ENCODE peak calls at places on chromosomes 2 and 18, in five cellular contexts. One of them, this sample, is unnamed.

GRCh38 chr2:46010925-46011490 is 286.2 kb upstream of the EPAS1 start:
- DNase-seq in ELF-1: no peak
- DNase-seq in A549: peak
- DNase-seq in IMR-90: peak
- DNase-seq in Right ventricle myocardium superior: no peak
- DNase-seq in this sample: peak

GRCh38 chr2:215880970-215881369 is 132.4 kb downstream of the MREG start:
- DNase-seq in ELF-1: no peak
- DNase-seq in IMR-90: peak
- DNase-seq in A549: no peak
- DNase-seq in Right ventricle myocardium superior: no peak
- DNase-seq in this sample: no peak

GRCh38 chr2:193101591-193101990 is 906.9 kb upstream of the TMEFF2 start:
- DNase-seq in Right ventricle myocardium superior: no peak
- DNase-seq in IMR-90: no peak
- DNase-seq in A549: no peak
- DNase-seq in ELF-1: no peak
- DNase-seq in this sample: no peak

GRCh38 chr2:106847366-106847765 is 38.6 kb downstream of the ST6GAL2 start:
- DNase-seq in Right ventricle myocardium superior: no peak
- DNase-seq in ELF-1: no peak
- DNase-seq in IMR-90: no peak
- DNase-seq in A549: no peak
- DNase-seq in this sample: no peak

GRCh38 chr18:13268035-13268700 is 49.6 kb downstream of the LDLRAD4 start:
- DNase-seq in ELF-1: peak
- DNase-seq in A549: no peak
- DNase-seq in Right ventricle myocardium superior: no peak
- DNase-seq in IMR-90: peak
- DNase-seq in this sample: peak

GRCh38 chr2:126208266-126208665 is 447.7 kb upstream of the GYPC start:
- DNase-seq in A549: no peak
- DNase-seq in IMR-90: no peak
- DNase-seq in Right ventricle myocardium superior: no peak
- DNase-seq in ELF-1: no peak
- DNase-seq in this sample: no peak

GRCh38 chr2:197994751-197995150 is 190.4 kb downstream of the PLCL1 start:
- DNase-seq in Right ventricle myocardium superior: no peak
- DNase-seq in ELF-1: no peak
- DNase-seq in A549: no peak
- DNase-seq in IMR-90: no peak
- DNase-seq in this sample: no peak

GRCh38 chr2:239151201-239152131 is 249.4 kb downstream of the HDAC4 start:
- DNase-seq in A549: no peak
- DNase-seq in Right ventricle myocardium superior: no peak
- DNase-seq in ELF-1: no peak
- DNase-seq in IMR-90: no peak
- DNase-seq in this sample: no peak

GRCh38 chr2:155727097-155727906 is 605.2 kb downstream of the NR4A2 start:
- DNase-seq in A549: no peak
- DNase-seq in IMR-90: no peak
- DNase-seq in Right ventricle myocardium superior: no peak
- DNase-seq in ELF-1: no peak
- DNase-seq in this sample: peak

GRCh38 chr2:25294573-25295462 is 46.9 kb downstream of the DNMT3A start:
- DNase-seq in Right ventricle myocardium superior: peak
- DNase-seq in IMR-90: peak
- DNase-seq in A549: no peak
- DNase-seq in ELF-1: peak
- DNase-seq in this sample: no peak

GRCh38 chr18:9094307-9095226 is 7.9 kb upstream of the NDUFV2 start:
- DNase-seq in IMR-90: peak
- DNase-seq in A549: peak
- DNase-seq in Right ventricle myocardium superior: no peak
- DNase-seq in ELF-1: no peak
- DNase-seq in this sample: no peak

GRCh38 chr2:69272803-69273471 is 114.1 kb downstream of the GFPT1 start:
- DNase-seq in IMR-90: peak
- DNase-seq in Right ventricle myocardium superior: no peak
- DNase-seq in A549: no peak
- DNase-seq in ELF-1: no peak
- DNase-seq in this sample: no peak

GRCh38 chr2:28972778-28973335 is 8.2 kb upstream of the TOGARAM2 start:
- DNase-seq in A549: no peak
- DNase-seq in Right ventricle myocardium superior: no peak
- DNase-seq in ELF-1: no peak
- DNase-seq in IMR-90: no peak
- DNase-seq in this sample: no peak

GRCh38 chr18:44742741-44743311 is 62.1 kb downstream of the SETBP1 start:
- DNase-seq in ELF-1: no peak
- DNase-seq in A549: no peak
- DNase-seq in Right ventricle myocardium superior: peak
- DNase-seq in IMR-90: peak
- DNase-seq in this sample: no peak

GRCh38 chr2:176140130-176140519 is 10.6 kb downstream of the HOXD8 start:
- DNase-seq in IMR-90: no peak
- DNase-seq in Right ventricle myocardium superior: no peak
- DNase-seq in ELF-1: no peak
- DNase-seq in A549: no peak
- DNase-seq in this sample: no peak

GRCh38 chr2:223297788-223298187 is 245.8 kb downstream of the KCNE4 start:
- DNase-seq in IMR-90: no peak
- DNase-seq in A549: no peak
- DNase-seq in ELF-1: no peak
- DNase-seq in Right ventricle myocardium superior: no peak
- DNase-seq in this sample: peak

GRCh38 chr2:199946836-199947235 is 8.5 kb downstream of the TYW5 start:
- DNase-seq in A549: no peak
- DNase-seq in IMR-90: no peak
- DNase-seq in ELF-1: no peak
- DNase-seq in Right ventricle myocardium superior: no peak
- DNase-seq in this sample: peak

GRCh38 chr2:68429311-68429826 is 37.7 kb downstream of the FBXO48 start:
- DNase-seq in IMR-90: no peak
- DNase-seq in Right ventricle myocardium superior: no peak
- DNase-seq in ELF-1: no peak
- DNase-seq in A549: no peak
- DNase-seq in this sample: no peak

GRCh38 chr2:108929896-108930425 is 59.1 kb downstream of the EDAR start:
- DNase-seq in IMR-90: no peak
- DNase-seq in A549: no peak
- DNase-seq in Right ventricle myocardium superior: no peak
- DNase-seq in ELF-1: no peak
- DNase-seq in this sample: no peak

GRCh38 chr2:1790996-1791395 is 46.7 kb upstream of the PXDN start:
- DNase-seq in Right ventricle myocardium superior: no peak
- DNase-seq in ELF-1: no peak
- DNase-seq in A549: no peak
- DNase-seq in IMR-90: no peak
- DNase-seq in this sample: no peak

GRCh38 chr2:88765154-88765948 is 73.9 kb downstream of the RPIA start:
- DNase-seq in A549: no peak
- DNase-seq in IMR-90: peak
- DNase-seq in ELF-1: peak
- DNase-seq in Right ventricle myocardium superior: peak
- DNase-seq in this sample: no peak

GRCh38 chr2:106885981-106886915 is at the start of gene ST6GAL2:
- DNase-seq in ELF-1: peak
- DNase-seq in A549: peak
- DNase-seq in IMR-90: no peak
- DNase-seq in Right ventricle myocardium superior: peak
- DNase-seq in this sample: no peak

GRCh38 chr2:147331790-147332419 is 512.9 kb upstream of the ACVR2A start:
- DNase-seq in IMR-90: no peak
- DNase-seq in ELF-1: no peak
- DNase-seq in A549: no peak
- DNase-seq in Right ventricle myocardium superior: no peak
- DNase-seq in this sample: no peak

GRCh38 chr2:12642332-12642731 is 74.4 kb upstream of the TRIB2 start:
- DNase-seq in IMR-90: no peak
- DNase-seq in ELF-1: peak
- DNase-seq in Right ventricle myocardium superior: no peak
- DNase-seq in A549: no peak
- DNase-seq in this sample: no peak

GRCh38 chr2:48717826-48718225 is 37.7 kb downstream of the LHCGR start:
- DNase-seq in IMR-90: no peak
- DNase-seq in Right ventricle myocardium superior: no peak
- DNase-seq in ELF-1: no peak
- DNase-seq in A549: no peak
- DNase-seq in this sample: no peak

GRCh38 chr2:145068509-145068908 is 548.6 kb upstream of the ZEB2 start:
- DNase-seq in Right ventricle myocardium superior: no peak
- DNase-seq in IMR-90: no peak
- DNase-seq in A549: no peak
- DNase-seq in ELF-1: no peak
- DNase-seq in this sample: no peak

GRCh38 chr2:98140210-98140609 is 53.2 kb downstream of the VWA3B start:
- DNase-seq in ELF-1: no peak
- DNase-seq in Right ventricle myocardium superior: peak
- DNase-seq in A549: no peak
- DNase-seq in IMR-90: no peak
- DNase-seq in this sample: no peak

GRCh38 chr2:9110893-9111569 is 95.6 kb upstream of the ASAP2 start:
- DNase-seq in A549: no peak
- DNase-seq in IMR-90: peak
- DNase-seq in Right ventricle myocardium superior: no peak
- DNase-seq in ELF-1: peak
- DNase-seq in this sample: no peak

GRCh38 chr2:86806059-86806857 is 15.5 kb upstream of the CD8A start:
- DNase-seq in IMR-90: no peak
- DNase-seq in A549: no peak
- DNase-seq in ELF-1: no peak
- DNase-seq in Right ventricle myocardium superior: no peak
- DNase-seq in this sample: no peak

GRCh38 chr2:219676586-219676985 is 49.2 kb downstream of the SLC4A3 start:
- DNase-seq in ELF-1: no peak
- DNase-seq in A549: no peak
- DNase-seq in Right ventricle myocardium superior: no peak
- DNase-seq in IMR-90: no peak
- DNase-seq in this sample: no peak

GRCh38 chr2:221606369-221606768 is 34.3 kb upstream of the EPHA4 start:
- DNase-seq in ELF-1: no peak
- DNase-seq in A549: no peak
- DNase-seq in IMR-90: no peak
- DNase-seq in Right ventricle myocardium superior: no peak
- DNase-seq in this sample: no peak

GRCh38 chr2:149650006-149650405 is 62.4 kb upstream of the MMADHC start:
- DNase-seq in Right ventricle myocardium superior: no peak
- DNase-seq in A549: no peak
- DNase-seq in IMR-90: peak
- DNase-seq in ELF-1: no peak
- DNase-seq in this sample: no peak

GRCh38 chr18:49548266-49548665 is 13.6 kb upstream of the LIPG start:
- DNase-seq in Right ventricle myocardium superior: no peak
- DNase-seq in ELF-1: peak
- DNase-seq in A549: no peak
- DNase-seq in IMR-90: peak
- DNase-seq in this sample: peak

GRCh38 chr18:28657836-28658410 is 481.0 kb upstream of the CDH2 start:
- DNase-seq in IMR-90: no peak
- DNase-seq in A549: no peak
- DNase-seq in ELF-1: no peak
- DNase-seq in Right ventricle myocardium superior: no peak
- DNase-seq in this sample: peak

GRCh38 chr2:41698787-41699422 is 348.9 kb upstream of the PKDCC start:
- DNase-seq in IMR-90: no peak
- DNase-seq in ELF-1: peak
- DNase-seq in A549: no peak
- DNase-seq in Right ventricle myocardium superior: peak
- DNase-seq in this sample: no peak

GRCh38 chr2:15588329-15588919 is 3.2 kb upstream of the DDX1 start:
- DNase-seq in A549: peak
- DNase-seq in IMR-90: peak
- DNase-seq in Right ventricle myocardium superior: no peak
- DNase-seq in ELF-1: peak
- DNase-seq in this sample: no peak

GRCh38 chr2:239496700-239497099 is 95.9 kb upstream of the HDAC4 start:
- DNase-seq in ELF-1: no peak
- DNase-seq in IMR-90: no peak
- DNase-seq in A549: no peak
- DNase-seq in Right ventricle myocardium superior: no peak
- DNase-seq in this sample: no peak